ENCODE peak calls at places on chromosome 12, in five cellular contexts. X, L, W, C and D are unnamed samples.

GRCh38 chr12:113082486-113083148 is 26.1 kb downstream of the DTX1 start:
- DNase-seq in X (no peak), L (no peak), W (no peak), C (no peak), D (no peak)

GRCh38 chr12:122062832-122063690 is 15.5 kb upstream of the MLXIP start:
- DNase-seq in X (no peak), L (no peak), W (peak; percentile 82), C (no peak), D (no peak)

GRCh38 chr12:14167005-14167628 is 185.7 kb upstream of the GRIN2B start:
- DNase-seq in X (peak; percentile 65), L (peak; percentile 72), W (peak; percentile 33), C (no peak), D (no peak)

GRCh38 chr12:125272252-125272980 is 207.2 kb downstream of the AACS start:
- DNase-seq in X (no peak), L (no peak), W (no peak), C (no peak), D (no peak)

GRCh38 chr12:45633733-45634132 is 95.8 kb upstream of the ARID2 start:
- DNase-seq in X (no peak), L (no peak), W (no peak), C (no peak), D (no peak)

GRCh38 chr12:46046436-46046835 is 56.1 kb upstream of the SCAF11 start:
- DNase-seq in X (no peak), L (no peak), W (no peak), C (no peak), D (no peak)

GRCh38 chr12:38385492-38385864 is 68.9 kb downstream of the ALG10B start:
- DNase-seq in X (no peak), L (no peak), W (no peak), C (no peak), D (no peak)

GRCh38 chr12:98618952-98619351 is 25.5 kb downstream of the SLC25A3 start:
- DNase-seq in X (no peak), L (no peak), W (no peak), C (no peak), D (no peak)

GRCh38 chr12:58776144-58776543 is 144.2 kb downstream of the LRIG3 start:
- DNase-seq in X (no peak), L (no peak), W (no peak), C (no peak), D (no peak)

GRCh38 chr12:24838531-24838950 is 110.4 kb downstream of the BCAT1 start:
- DNase-seq in X (no peak), L (no peak), W (peak; percentile 46), C (no peak), D (no peak)

GRCh38 chr12:43758728-43759563 is at the start of the genes IRAK4 and PUS7L:
- DNase-seq in X (peak; percentile 74), L (peak; percentile 99), W (peak; percentile 93), C (peak; percentile 98), D (peak; percentile 88)

GRCh38 chr12:111270773-111271172 is 98.1 kb downstream of the PHETA1 start:
- DNase-seq in X (no peak), L (no peak), W (peak; percentile 15), C (no peak), D (no peak)

GRCh38 chr12:94832780-94833760 is 170.4 kb downstream of the NDUFA12 start:
- DNase-seq in X (no peak), L (no peak), W (peak; percentile 0), C (no peak), D (no peak)

GRCh38 chr12:86914716-86915115 is 658.5 kb upstream of the MGAT4C start:
- DNase-seq in X (no peak), L (no peak), W (peak; percentile 36), C (no peak), D (no peak)

GRCh38 chr12:115872919-115873357 is 404.6 kb downstream of the MED13L start:
- DNase-seq in X (peak; percentile 44), L (no peak), W (peak; percentile 87), C (no peak), D (no peak)

GRCh38 chr12:87756721-87757120 is 272.5 kb downstream of the C12orf50 start:
- DNase-seq in X (no peak), L (no peak), W (no peak), C (no peak), D (no peak)

GRCh38 chr12:132743831-132744230 is 17.8 kb downstream of the ANKLE2 start:
- DNase-seq in X (no peak), L (no peak), W (no peak), C (no peak), D (no peak)

GRCh38 chr12:72295744-72296143 is 23.6 kb downstream of the TRHDE start:
- DNase-seq in X (no peak), L (no peak), W (peak; percentile 56), C (no peak), D (no peak)

GRCh38 chr12:92465786-92466185 is 237.0 kb upstream of the PLEKHG7 start:
- DNase-seq in X (no peak), L (peak; percentile 62), W (no peak), C (no peak), D (no peak)

DNA sequence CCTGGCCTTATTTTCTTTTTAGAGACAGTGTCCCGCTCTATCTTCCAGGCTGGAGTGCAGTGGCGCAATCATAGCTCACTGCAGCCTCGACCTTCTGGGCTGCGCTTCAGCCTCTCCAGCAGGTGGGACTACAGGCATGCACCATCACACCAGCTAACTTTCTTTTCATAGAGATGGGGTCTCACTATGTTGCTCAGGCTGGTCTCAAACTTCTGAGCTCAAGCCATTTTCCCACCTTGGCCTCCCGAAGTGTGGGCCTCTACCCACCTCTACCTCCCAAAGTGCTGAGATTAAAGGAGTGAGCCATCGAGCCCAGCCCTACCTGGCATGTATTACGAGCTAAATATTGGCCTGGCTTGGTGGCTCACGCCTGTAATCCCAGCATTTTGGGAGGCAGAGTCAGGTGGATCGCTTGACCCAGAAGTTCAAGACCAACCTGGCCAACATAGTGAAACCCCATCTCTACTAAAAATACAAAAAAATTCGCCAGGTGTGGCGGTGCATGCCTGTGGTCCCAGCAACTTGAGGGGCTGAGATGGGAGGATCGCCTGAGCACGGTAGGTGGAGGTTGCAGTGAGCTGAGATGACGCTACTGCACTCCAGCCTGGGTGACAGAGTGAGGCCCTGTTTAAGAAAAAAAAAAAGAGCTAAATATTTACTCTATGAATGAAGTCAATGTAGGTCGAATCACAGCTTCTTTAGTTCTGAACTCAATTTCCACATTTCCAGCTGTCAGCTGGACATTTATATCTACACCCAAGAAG is 7.6 kb upstream of the RILPL1 start:
- DNase-seq in X (no peak), L (no peak), W (no peak), C (no peak), D (no peak)
- TF ChIP-seq CTCF in X (no peak), L (no peak), W (peak; percentile 8), C (no peak), D (no peak)

DNA sequence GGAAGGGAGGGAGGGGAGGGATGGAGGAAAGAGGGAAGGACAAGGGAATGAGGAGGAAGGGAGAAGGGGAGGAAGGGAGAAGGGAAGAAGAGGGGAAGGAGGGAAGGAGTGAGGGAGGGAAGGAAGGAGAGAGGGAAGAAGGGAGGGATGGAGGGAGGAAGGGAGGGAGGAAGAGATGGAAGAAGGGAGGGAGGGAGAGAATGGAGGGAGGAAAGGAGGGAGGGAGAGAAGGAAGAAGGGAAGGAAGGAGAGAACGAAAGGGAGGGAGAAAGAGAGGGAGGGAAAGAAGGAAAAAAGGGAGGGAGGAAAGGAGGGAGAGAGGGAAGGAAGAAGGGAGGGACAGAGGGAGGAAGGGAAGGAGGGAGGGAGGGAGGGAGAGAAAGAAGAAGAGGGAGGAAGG is 49.5 kb downstream of the RIMBP2 start:
- DNase-seq in X (no peak), L (no peak), W (no peak), C (no peak), D (no peak)
- TF ChIP-seq CTCF in X (no peak), L (no peak), W (no peak), C (no peak), D (no peak)

GRCh38 chr12:50261654-50262053 is 21.7 kb downstream of the LIMA1 start:
- DNase-seq in X (no peak), L (no peak), W (no peak), C (no peak), D (no peak)
- TF ChIP-seq CTCF in X (no peak), L (peak; percentile 40), W (peak; percentile 79), C (no peak), D (no peak)

GRCh38 chr12:120813588-120814153 is 88.0 kb downstream of the ACADS start:
- DNase-seq in X (no peak), L (no peak), W (no peak), C (no peak), D (no peak)

GRCh38 chr12:120814203-120814902 is 88.7 kb downstream of the ACADS start:
- DNase-seq in X (no peak), L (no peak), W (no peak), C (no peak), D (no peak)

GRCh38 chr12:120817559-120818330 is 86.4 kb downstream of the SPPL3 start:
- DNase-seq in X (no peak), L (no peak), W (no peak), C (no peak), D (no peak)

GRCh38 chr12:120816363-120816762 is 87.8 kb downstream of the SPPL3 start:
- DNase-seq in X (no peak), L (no peak), W (no peak), C (no peak), D (no peak)

GRCh38 chr12:120814903-120815429 is 89.2 kb downstream of the SPPL3 start:
- DNase-seq in X (no peak), L (no peak), W (no peak), C (no peak), D (no peak)
- TF ChIP-seq CTCF in X (no peak), L (no peak), W (no peak), C (no peak), D (no peak)